ENCODE peak calls at places on chromosomes 16 and 17, in four cellular contexts. B is K562, G is AG04450, H is mucosa of descending colon. E is an unnamed sample.

GRCh38 chr17:74368341-74369152 is 1.2 kb downstream of the GPR142 start:
- DNase-seq in B (peak; percentile 88), G (no peak), H (no peak), E (peak; percentile 19)

GRCh38 chr16:15765116-15765515 is 91.7 kb downstream of the MYH11 start:
- DNase-seq in B (no peak), G (no peak), H (no peak), E (no peak)

GRCh38 chr16:69311533-69312388 is 611 bp downstream of the VPS4A start:
- DNase-seq in B (no peak), G (no peak), H (peak; percentile 74), E (no peak)

GRCh38 chr16:81410643-81411235 is 33.9 kb upstream of the CMIP start:
- DNase-seq in B (no peak), G (no peak), H (no peak), E (no peak)

GRCh38 chr17:58991718-58992331 is 114.9 kb downstream of the TRIM37 start:
- DNase-seq in B (no peak), G (no peak), H (no peak), E (no peak)

GRCh38 chr17:76822184-76822778 is 45.9 kb upstream of the MGAT5B start:
- DNase-seq in B (no peak), G (no peak), H (no peak), E (no peak)

GRCh38 chr17:61139219-61139618 is 260.4 kb upstream of the TBX2 start:
- DNase-seq in B (no peak), G (peak; percentile 68), H (peak; percentile 57), E (peak; percentile 22)

GRCh38 chr16:82773018-82773417 is 146.2 kb downstream of the CDH13 start:
- DNase-seq in B (no peak), G (no peak), H (no peak), E (no peak)

GRCh38 chr17:72151565-72152391 is 31.0 kb downstream of the SOX9 start:
- DNase-seq in B (peak; percentile 10), G (no peak), H (no peak), E (no peak)

GRCh38 chr16:1688807-1689560 is 10.9 kb downstream of the JPT2 start:
- DNase-seq in B (no peak), G (no peak), H (no peak), E (no peak)

GRCh38 chr16:30430428-30430970 is 669 bp upstream of the DCTPP1 start:
- DNase-seq in B (peak; percentile 58), G (no peak), H (peak; percentile 72), E (no peak)

GRCh38 chr16:3495166-3495565 is at the start of gene C16orf90:
- DNase-seq in B (no peak), G (no peak), H (peak; percentile 20), E (no peak)

GRCh38 chr17:29117440-29117753 is 62.8 kb downstream of the MYO18A start:
- DNase-seq in B (no peak), G (no peak), H (no peak), E (no peak)

GRCh38 chr16:1366060-1366711 is 14.5 kb downstream of the GNPTG start:
- DNase-seq in B (no peak), G (no peak), H (no peak), E (no peak)

GRCh38 chr16:24504467-24505345 is 34.7 kb upstream of the RBBP6 start:
- DNase-seq in B (peak; percentile 74), G (peak; percentile 16), H (no peak), E (peak; percentile 28)

GRCh38 chr17:74452027-74452840 is 14.2 kb upstream of the CD300A start:
- DNase-seq in B (no peak), G (no peak), H (no peak), E (no peak)

GRCh38 chr17:1147664-1148063 is 32.1 kb downstream of the ABR start:
- DNase-seq in B (peak; percentile 22), G (no peak), H (peak; percentile 76), E (no peak)

GRCh38 chr17:22507823-22508222 is 815.5 kb downstream of the KCNJ18 start:
- DNase-seq in B (no peak), G (no peak), H (no peak), E (no peak)

GRCh38 chr17:37037590-37038155 is 88.9 kb downstream of the AATF start:
- DNase-seq in B (no peak), G (no peak), H (no peak), E (no peak)

DNA sequence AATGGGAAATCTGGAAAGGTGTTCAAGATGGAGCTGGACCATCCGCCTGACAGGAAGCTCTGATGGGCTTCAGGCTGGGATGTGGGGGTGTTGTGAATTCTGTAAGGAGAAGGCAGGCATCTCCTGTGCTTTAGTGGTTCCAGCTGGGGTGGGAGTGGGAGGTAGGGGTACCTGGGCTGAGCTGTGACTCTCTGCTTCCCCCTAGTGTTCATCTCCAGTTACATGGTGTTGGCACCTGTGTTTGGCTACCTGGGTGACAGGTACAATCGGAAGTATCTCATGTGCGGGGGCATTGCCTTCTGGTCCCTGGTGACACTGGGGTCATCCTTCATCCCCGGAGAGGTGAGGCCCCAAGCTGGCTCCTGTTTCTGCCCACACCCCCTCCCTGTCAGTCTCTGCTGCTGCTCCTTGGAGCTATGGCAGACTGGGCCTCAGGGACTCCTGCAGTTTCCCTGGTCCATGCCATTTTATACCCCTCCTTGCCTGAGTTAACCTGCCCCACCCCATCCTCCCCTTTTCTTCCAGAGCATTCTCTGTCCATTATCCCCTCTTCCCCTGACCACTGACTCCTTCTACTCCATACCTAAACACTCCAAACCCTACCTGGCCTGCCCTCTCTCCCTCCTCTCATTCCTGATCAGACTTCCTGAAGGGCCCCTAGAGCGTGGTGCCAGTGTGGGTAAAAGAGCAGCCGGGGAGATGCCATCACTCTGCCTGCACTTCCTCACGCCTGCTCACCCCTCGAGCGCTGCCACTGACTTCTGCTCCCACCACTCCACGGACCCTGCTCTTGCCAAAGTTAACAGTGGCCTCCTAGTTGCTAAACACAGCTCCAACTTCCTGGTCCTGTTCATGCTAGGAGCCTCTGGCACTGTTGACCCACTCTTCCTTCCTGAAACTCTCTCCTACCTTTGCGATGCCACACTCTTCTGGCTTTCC is 3.4 kb downstream of the SPNS1 start:
- DNase-seq in B (peak; percentile 58), G (no peak), H (no peak), E (no peak)
- TF ChIP-seq CTCF in B (peak; percentile 47), G (peak; percentile 24), H (peak; percentile 36), E (peak; percentile 14)

GRCh38 chr17:57672205-57672632 is 72.9 kb downstream of the CCDC182 start:
- DNase-seq in B (no peak), G (no peak), H (no peak), E (peak; percentile 4)
- TF ChIP-seq CTCF in B (no peak), G (no peak), H (no peak), E (no peak)

DNA sequence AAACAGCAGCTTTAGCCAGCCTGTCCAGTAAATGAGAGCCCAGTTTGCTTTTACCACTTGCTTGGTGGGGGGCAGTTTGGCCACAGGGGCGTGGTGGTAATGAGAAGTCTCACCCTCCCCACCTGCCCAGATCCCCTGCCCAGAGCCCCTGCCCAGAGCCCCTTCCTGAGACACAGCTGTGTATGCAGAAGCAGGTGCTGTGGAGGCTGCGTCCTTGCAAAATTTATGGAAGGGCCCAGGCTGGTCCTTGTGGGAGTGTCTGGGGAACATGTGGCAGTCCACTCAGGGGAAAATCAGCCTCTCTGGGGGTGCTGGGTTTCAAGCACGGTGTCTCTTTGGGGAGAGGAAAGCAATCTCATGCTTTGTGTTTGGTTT is 27.6 kb upstream of the LGALS9 start:
- DNase-seq in B (no peak), G (no peak), H (peak; percentile 53), E (no peak)
- TF ChIP-seq CTCF in B (no peak), G (no peak), H (no peak), E (no peak)

DNA sequence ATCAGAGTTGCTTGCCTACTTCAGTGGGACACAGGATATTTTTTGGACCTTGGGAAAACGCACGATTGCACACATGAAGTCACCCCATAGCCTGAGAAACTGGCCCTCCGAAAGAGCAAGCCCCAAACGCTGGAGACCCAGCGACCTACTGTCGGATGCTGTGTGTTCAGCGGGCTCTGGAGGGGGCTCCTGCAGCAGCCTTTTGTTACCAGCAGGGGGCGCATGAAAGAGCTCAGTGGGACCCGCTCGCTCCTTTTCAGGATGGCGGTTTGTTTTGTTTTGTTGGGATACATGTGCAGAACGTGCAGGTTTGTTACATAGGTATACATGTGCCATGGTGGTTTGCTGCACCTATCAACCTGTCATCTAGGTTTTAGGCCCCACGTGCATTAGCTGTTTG is 28.4 kb downstream of the MYH3 start:
- DNase-seq in B (peak; percentile 60), G (no peak), H (no peak), E (no peak)
- TF ChIP-seq CTCF in B (peak; percentile 68), G (peak; percentile 29), H (no peak), E (peak; percentile 27)

GRCh38 chr16:11268921-11269375 is at the start of gene TNP2:
- DNase-seq in B (no peak), G (no peak), H (peak; percentile 13), E (no peak)
- TF ChIP-seq CTCF in B (no peak), G (no peak), H (no peak), E (no peak)

DNA sequence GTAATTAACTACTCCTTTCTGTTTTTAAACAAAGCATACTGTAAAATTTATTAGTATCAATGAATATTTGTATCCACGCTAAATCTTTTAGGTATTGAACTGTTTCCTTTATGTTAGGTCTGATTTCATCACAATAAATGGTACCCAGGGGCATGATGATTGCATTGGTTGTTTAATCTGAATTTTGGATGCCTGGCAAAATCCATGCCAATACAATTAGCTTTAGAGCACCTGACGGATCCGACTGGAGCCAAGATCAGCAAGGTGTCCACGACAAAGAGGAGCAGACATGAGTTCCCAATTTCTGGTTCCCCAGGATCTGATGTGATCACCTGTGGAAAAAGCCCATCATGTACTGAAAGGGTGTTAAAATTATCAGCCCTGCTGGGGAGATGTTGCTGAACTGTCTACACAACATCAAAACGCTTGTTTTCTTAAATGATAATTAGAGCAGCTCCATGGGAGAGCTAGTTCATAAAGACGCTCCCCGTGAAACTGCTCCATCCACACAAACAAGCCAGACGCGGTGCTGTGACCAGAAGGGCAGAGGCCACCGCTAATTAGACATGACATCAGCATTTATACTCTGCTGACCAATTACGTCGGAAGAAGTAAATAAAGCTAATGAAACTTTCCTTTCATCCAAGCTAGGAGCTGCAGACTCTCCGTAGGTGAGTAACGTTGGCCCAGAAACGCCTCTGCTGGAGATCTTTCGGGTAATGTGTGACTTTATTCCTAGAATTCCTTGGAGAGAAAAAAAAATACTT is 151.7 kb downstream of the CPPED1 start:
- DNase-seq in B (no peak), G (no peak), H (no peak), E (no peak)
- TF ChIP-seq CTCF in B (no peak), G (no peak), H (no peak), E (no peak)

GRCh38 chr17:34151081-34151480 is 104.0 kb upstream of the CCL2 start:
- DNase-seq in B (no peak), G (no peak), H (no peak), E (no peak)

GRCh38 chr17:34146440-34147043 is 108.5 kb upstream of the CCL2 start:
- DNase-seq in B (peak; percentile 66), G (no peak), H (no peak), E (no peak)
- TF ChIP-seq CTCF in B (peak; percentile 98), G (peak; percentile 14), H (peak; percentile 43), E (no peak)

E was measured in AG09319.